ENCODE peak calls at places on chromosomes 11 and 22, in four cellular contexts. U is H1, S is A549, W is K562. L is an unnamed sample.
A peak's percentile ranks its signal among the peaks of the same experiment; 100 is the strongest.

GRCh38 chr11:19789840-19790710 is 77.4 kb downstream of the NAV2 start:
- DNase-seq in U (no peak), S (no peak), W (no peak), L (no peak)

GRCh38 chr11:75735181-75735845 is 17.7 kb downstream of the MOGAT2 start:
- DNase-seq in U (no peak), S (no peak), W (no peak), L (no peak)

GRCh38 chr11:1931791-1932480 is 12.4 kb downstream of the TNNT3 start:
- DNase-seq in U (no peak), S (no peak), W (no peak), L (no peak)

GRCh38 chr22:46123694-46124382 is 26.5 kb upstream of the PPARA start:
- DNase-seq in U (no peak), S (no peak), W (no peak), L (no peak)

GRCh38 chr11:12075291-12075690 is 35.1 kb upstream of the MICAL2 start:
- DNase-seq in U (no peak), S (no peak), W (no peak), L (no peak)

GRCh38 chr11:36288442-36289225 is 590 bp downstream of the COMMD9 start:
- DNase-seq in U (no peak), S (no peak), W (peak; percentile 20), L (no peak)

GRCh38 chr11:25441432-25441831 is 890.5 kb upstream of the ANO3 start:
- DNase-seq in U (no peak), S (no peak), W (no peak), L (no peak)

GRCh38 chr22:37331034-37331428 is 48.7 kb downstream of the CYTH4 start:
- DNase-seq in U (no peak), S (no peak), W (no peak), L (no peak)

GRCh38 chr11:127998421-127998820 is 588.9 kb downstream of the ETS1 start:
- DNase-seq in U (no peak), S (no peak), W (no peak), L (no peak)

GRCh38 chr22:38925571-38926041 is 31.8 kb upstream of the APOBEC3A start:
- DNase-seq in U (no peak), S (no peak), W (no peak), L (no peak)

GRCh38 chr11:16924826-16925494 is 89.3 kb downstream of the PLEKHA7 start:
- DNase-seq in U (peak; percentile 76), S (peak; percentile 96), W (no peak), L (peak; percentile 78)

GRCh38 chr22:34993548-34993947 is 72.4 kb upstream of the ISX start:
- DNase-seq in U (no peak), S (no peak), W (no peak), L (no peak)

GRCh38 chr11:34250732-34251639 is 106.8 kb downstream of the ABTB2 start:
- DNase-seq in U (no peak), S (peak; percentile 71), W (peak; percentile 27), L (no peak)

GRCh38 chr11:17003426-17003825 is 10.8 kb downstream of the PLEKHA7 start:
- DNase-seq in U (no peak), S (no peak), W (no peak), L (no peak)

DNA sequence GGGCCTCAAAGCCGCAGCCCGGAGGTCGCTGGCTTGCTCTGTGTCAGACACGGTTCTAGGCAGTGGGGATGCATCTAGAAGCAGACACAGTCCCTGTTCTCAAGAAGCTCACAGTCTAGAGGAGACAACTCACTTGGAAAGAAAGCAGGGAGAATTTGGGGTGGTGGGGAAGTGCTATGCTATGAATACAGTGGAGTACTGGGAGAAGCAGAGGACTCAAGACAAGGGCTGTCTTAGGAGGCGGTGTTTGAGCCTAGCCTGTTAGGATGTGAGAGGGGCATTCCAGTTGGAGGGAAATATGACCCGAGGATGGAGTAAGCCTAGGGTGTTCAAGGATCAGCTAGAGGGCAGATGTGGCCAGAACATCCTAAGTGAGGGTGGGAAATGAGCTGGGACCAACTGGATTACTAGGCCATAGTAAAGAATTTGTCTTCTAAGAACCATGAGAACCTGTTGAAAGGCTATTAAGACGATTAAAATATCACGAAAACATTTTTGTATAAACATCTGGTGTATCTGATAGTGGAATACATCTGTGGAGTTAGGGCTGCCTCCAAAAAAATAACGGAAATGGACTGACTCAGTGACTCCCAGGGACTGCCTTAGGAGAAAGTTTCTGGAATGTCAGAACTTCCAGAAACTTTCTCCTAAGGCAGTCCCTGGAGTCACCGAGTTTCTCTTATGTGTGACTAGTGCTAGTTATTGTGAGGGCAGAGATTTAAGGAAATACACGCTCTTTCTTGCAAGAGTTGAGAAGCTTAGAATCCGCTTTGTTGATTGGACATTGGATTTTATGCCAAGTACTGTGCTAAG is 1.1 kb upstream of the PITPNB start:
- DNase-seq in U (no peak), S (peak; percentile 10), W (peak; percentile 37), L (peak; percentile 55)
- TF ChIP-seq CHD2 in U (no peak), S (no peak), W (no peak), L (no peak)

DNA sequence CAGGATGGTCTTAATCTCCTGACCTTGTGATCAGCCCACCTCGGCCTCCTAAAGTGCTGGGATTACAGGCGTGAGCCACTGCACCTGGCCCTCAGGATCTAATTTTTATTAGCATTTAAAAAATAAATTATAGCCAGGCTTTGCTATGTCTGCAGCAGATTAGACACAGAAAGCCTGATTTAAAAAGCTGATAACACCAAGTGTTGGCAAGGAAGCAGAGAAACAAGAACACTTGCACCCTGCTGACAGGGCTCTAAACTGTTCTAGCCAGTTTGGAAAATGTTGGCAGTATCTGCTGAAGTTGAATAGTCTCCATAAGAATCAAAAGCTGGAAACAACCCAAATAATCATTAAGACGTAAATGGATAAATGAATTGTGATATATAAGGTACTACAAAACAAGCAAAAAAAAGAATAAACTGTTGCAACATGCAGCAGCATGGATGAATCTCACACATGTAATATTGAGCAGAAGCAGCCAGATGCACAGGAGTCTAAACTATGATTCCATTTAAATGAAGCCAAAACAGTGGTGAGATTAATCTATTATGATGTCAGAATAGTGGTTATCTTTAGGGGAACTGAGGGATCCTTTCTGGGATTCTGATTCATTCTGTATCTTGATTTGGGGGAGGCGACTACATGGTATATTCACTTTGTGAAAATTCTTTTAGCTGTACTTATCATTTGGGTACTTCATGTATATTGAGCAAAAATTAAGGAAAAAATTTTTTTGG is 40.4 kb upstream of the ADORA2A start:
- DNase-seq in U (no peak), S (no peak), W (no peak), L (no peak)
- TF ChIP-seq CHD2 in U (no peak), S (no peak), W (no peak), L (no peak)

DNA sequence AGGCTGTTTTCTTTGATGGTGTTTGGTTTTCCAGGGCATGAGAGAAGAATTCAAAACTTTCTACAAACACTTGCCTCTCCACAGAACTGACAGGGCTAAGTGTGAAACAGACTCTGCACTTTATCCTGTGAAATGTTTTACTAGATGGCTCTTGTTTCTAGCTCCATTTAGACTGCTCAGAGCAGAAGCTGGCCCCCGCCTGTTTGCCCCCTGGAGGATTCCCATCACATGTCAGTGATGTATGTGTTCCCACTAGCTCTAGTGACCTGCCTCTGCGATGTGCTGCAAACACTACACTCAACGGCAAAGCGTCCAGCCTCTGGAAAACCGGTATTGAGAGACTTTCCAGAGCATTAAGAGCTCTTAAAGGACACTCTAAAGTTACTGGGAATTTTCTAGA is 41.4 kb upstream of the PCF11 start:
- DNase-seq in U (no peak), S (no peak), W (peak; percentile 22), L (peak; percentile 66)
- TF ChIP-seq CHD2 in U (no peak), S (no peak), W (no peak), L (no peak)

GRCh38 chr11:48106166-48106565 is 110.4 kb upstream of the OR4B1 start:
- DNase-seq in U (no peak), S (no peak), W (no peak), L (no peak)

GRCh38 chr11:48109046-48109666 is 107.5 kb upstream of the OR4B1 start:
- DNase-seq in U (peak; percentile 13), S (peak; percentile 71), W (peak; percentile 54), L (peak; percentile 25)

GRCh38 chr11:48108231-48109045 is 108.2 kb upstream of the OR4B1 start:
- DNase-seq in U (peak; percentile 42), S (no peak), W (no peak), L (no peak)

GRCh38 chr11:48105096-48105990 is 111.3 kb upstream of the OR4B1 start:
- DNase-seq in U (no peak), S (no peak), W (no peak), L (no peak)

GRCh38 chr11:48107188-48107704 is 109.4 kb upstream of the OR4B1 start:
- DNase-seq in U (no peak), S (no peak), W (no peak), L (no peak)
- TF ChIP-seq CHD2 in U (no peak), S (no peak), W (no peak), L (no peak)

GRCh38 chr11:113730887-113731726 is 25.0 kb upstream of the TMPRSS5 start:
- DNase-seq in U (peak; percentile 60), S (peak; percentile 5), W (peak; percentile 80), L (peak; percentile 47)
- TF ChIP-seq CHD2 in U (no peak), S (no peak), W (no peak), L (no peak)

DNA sequence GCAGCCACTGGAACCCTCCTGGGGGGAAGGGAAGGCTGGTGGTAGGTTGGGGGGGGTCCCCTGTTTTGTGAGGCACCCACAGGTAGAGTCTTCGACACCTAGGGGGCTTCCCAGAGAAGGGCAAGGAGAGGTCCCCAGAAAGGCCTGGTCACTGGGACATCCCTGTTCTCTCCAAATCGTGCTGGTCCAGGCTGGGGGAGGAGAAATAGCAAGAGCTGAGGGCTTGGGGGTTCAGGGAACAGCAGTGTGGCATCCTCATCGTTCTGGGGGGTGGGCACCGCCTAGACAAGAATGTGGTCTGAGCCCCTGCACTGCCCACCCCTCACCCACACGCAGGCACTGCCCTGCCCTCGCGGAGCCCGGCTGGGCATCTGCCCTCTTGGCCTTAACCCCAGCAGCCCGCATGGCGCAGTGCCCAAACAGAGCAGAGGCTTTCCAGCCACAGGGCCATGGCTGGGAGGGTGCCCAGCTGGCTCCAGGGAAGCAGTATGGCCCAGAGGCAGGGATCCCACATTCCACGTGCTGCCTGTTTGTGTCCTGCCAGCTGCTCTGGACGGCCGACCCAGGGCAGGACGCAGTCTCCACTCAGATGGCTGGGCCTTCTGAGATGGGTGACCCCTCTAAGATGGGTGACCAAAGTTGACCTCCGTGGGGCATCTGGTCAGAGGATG is 14.5 kb downstream of the SCARF2 start:
- DNase-seq in U (no peak), S (no peak), W (no peak), L (no peak)
- TF ChIP-seq CHD2 in U (no peak), S (no peak), W (no peak), L (no peak)

L was measured in HepG2.